ENCODE peak calls at places on chromosomes 16 and 17, in eight cellular contexts. One of them, this sample, is unnamed.

GRCh38 chr17:78609198-78609597 is 32.0 kb upstream of the DNAH17 start:
- DNase-seq in Peyer's patch: no peak
- DNase-seq in T-helper 9 cell: no peak
- DNase-seq in T-cell: no peak
- DNase-seq in cardiac muscle cell: no peak
- DNase-seq in lower leg skin: no peak
- DNase-seq in Calu3: no peak
- DNase-seq in prostate gland: no peak
- DNase-seq in this sample: peak; percentile 47

GRCh38 chr16:78461496-78461938 is 362.1 kb downstream of the WWOX start:
- DNase-seq in Peyer's patch: no peak
- DNase-seq in T-helper 9 cell: no peak
- DNase-seq in T-cell: no peak
- DNase-seq in cardiac muscle cell: no peak
- DNase-seq in lower leg skin: no peak
- DNase-seq in Calu3: no peak
- DNase-seq in prostate gland: peak; percentile 76
- DNase-seq in this sample: no peak

GRCh38 chr17:3401786-3402185 is 3.6 kb upstream of the OR1E1 start:
- DNase-seq in Peyer's patch: no peak
- DNase-seq in T-helper 9 cell: no peak
- DNase-seq in T-cell: no peak
- DNase-seq in cardiac muscle cell: no peak
- DNase-seq in lower leg skin: no peak
- DNase-seq in Calu3: no peak
- DNase-seq in prostate gland: no peak
- DNase-seq in this sample: peak; percentile 80

GRCh38 chr16:88920618-88921602 is 54.5 kb upstream of the PABPN1L start:
- DNase-seq in Peyer's patch: peak; percentile 62
- DNase-seq in T-helper 9 cell: no peak
- DNase-seq in T-cell: no peak
- DNase-seq in cardiac muscle cell: no peak
- DNase-seq in lower leg skin: no peak
- DNase-seq in Calu3: peak; percentile 73
- DNase-seq in prostate gland: peak; percentile 65
- DNase-seq in this sample: peak; percentile 59

GRCh38 chr16:1705688-1706385 is at the start of gene MAPK8IP3:
- DNase-seq in Peyer's patch: peak; percentile 98
- DNase-seq in T-helper 9 cell: peak; percentile 97
- DNase-seq in T-cell: peak; percentile 91
- DNase-seq in cardiac muscle cell: peak; percentile 93
- DNase-seq in lower leg skin: peak; percentile 98
- DNase-seq in Calu3: peak; percentile 98
- DNase-seq in prostate gland: peak; percentile 87
- DNase-seq in this sample: peak; percentile 89

GRCh38 chr16:47848481-47849109 is 307.2 kb downstream of the ABCC12 start:
- DNase-seq in Peyer's patch: no peak
- DNase-seq in T-helper 9 cell: no peak
- DNase-seq in T-cell: no peak
- DNase-seq in cardiac muscle cell: no peak
- DNase-seq in lower leg skin: no peak
- DNase-seq in Calu3: no peak
- DNase-seq in prostate gland: no peak
- DNase-seq in this sample: no peak

GRCh38 chr17:7561589-7562207 is at the start of gene SENP3:
- DNase-seq in Peyer's patch: peak; percentile 93
- DNase-seq in T-helper 9 cell: peak; percentile 92
- DNase-seq in T-cell: peak; percentile 88
- DNase-seq in cardiac muscle cell: peak; percentile 96
- DNase-seq in lower leg skin: peak; percentile 97
- DNase-seq in Calu3: peak; percentile 88
- DNase-seq in prostate gland: peak; percentile 90
- DNase-seq in this sample: peak; percentile 92

GRCh38 chr16:87278191-87279093 is 38.8 kb downstream of the C16orf95 start:
- DNase-seq in Peyer's patch: peak; percentile 83
- DNase-seq in T-helper 9 cell: peak; percentile 11
- DNase-seq in T-cell: peak; percentile 12
- DNase-seq in cardiac muscle cell: peak; percentile 86
- DNase-seq in lower leg skin: peak; percentile 93
- DNase-seq in Calu3: peak; percentile 90
- DNase-seq in prostate gland: peak; percentile 74
- DNase-seq in this sample: peak; percentile 82

GRCh38 chr16:30113031-30113710 is at the start of gene GDPD3:
- DNase-seq in Peyer's patch: peak; percentile 87
- DNase-seq in T-helper 9 cell: no peak
- DNase-seq in T-cell: no peak
- DNase-seq in cardiac muscle cell: no peak
- DNase-seq in lower leg skin: no peak
- DNase-seq in Calu3: peak; percentile 74
- DNase-seq in prostate gland: no peak
- DNase-seq in this sample: no peak

This sample was measured in trophoblast cell.